ENCODE peak calls at places on chromosomes 7 and 10, in five cellular contexts. X is Jurkat, Clone E6-1; F is AG04450; O is NCI-H1092; S is progenitor cell of endocrine pancreas. U is an unnamed sample.

GRCh38 chr7:124029789-124030188 is 3.1 kb downstream of the TMEM229A start:
- DNase-seq in O (no peak), S (no peak), F (no peak), X (no peak), U (no peak)

GRCh38 chr10:97828721-97829120 is 20.9 kb upstream of the GOLGA7B start:
- DNase-seq in S (no peak), F (no peak), O (no peak), X (no peak), U (no peak)

GRCh38 chr10:484441-484924 is 205.0 kb downstream of the DIP2C start:
- DNase-seq in X (no peak), O (no peak), S (no peak), F (no peak), U (no peak)

GRCh38 chr10:125083576-125083920 is 76.8 kb downstream of the CTBP2 start:
- DNase-seq in S (no peak), X (no peak), F (peak; percentile 48), O (no peak), U (no peak)

GRCh38 chr7:122885583-122886356 is 490 bp downstream of the CADPS2 start:
- DNase-seq in X (no peak), S (peak; percentile 30), F (no peak), O (peak; percentile 58), U (no peak)

GRCh38 chr7:24025094-24025493 is 258.9 kb upstream of the NPY start:
- DNase-seq in X (no peak), F (peak; percentile 29), S (no peak), O (no peak), U (no peak)

GRCh38 chr7:29167721-29168120 is 21.4 kb upstream of the CPVL start:
- DNase-seq in F (no peak), O (no peak), S (no peak), X (no peak), U (no peak)

GRCh38 chr10:23343591-23344225 is 889 bp downstream of the C10orf67 start:
- DNase-seq in X (no peak), F (no peak), S (peak; percentile 49), O (peak; percentile 21), U (no peak)

GRCh38 chr10:123135415-123136141 is at the start of gene HMX3:
- DNase-seq in S (no peak), O (peak; percentile 69), F (no peak), X (peak; percentile 49), U (no peak)

GRCh38 chr7:2069472-2069860 is 163.3 kb downstream of the MAD1L1 start:
- DNase-seq in O (no peak), F (no peak), X (no peak), S (no peak), U (no peak)

GRCh38 chr7:116403265-116403664 is 96.3 kb upstream of the CAV2 start:
- DNase-seq in S (no peak), F (no peak), O (no peak), X (no peak), U (no peak)

GRCh38 chr7:80681272-80681885 is 42.9 kb downstream of the CD36 start:
- DNase-seq in X (no peak), O (peak; percentile 0), S (no peak), F (no peak), U (peak; percentile 14)

GRCh38 chr7:23802720-23803397 is 92.8 kb downstream of the STK31 start:
- DNase-seq in F (no peak), S (no peak), X (no peak), O (no peak), U (no peak)

GRCh38 chr7:128112781-128113221 is 81.6 kb upstream of the LRRC4 start:
- DNase-seq in X (peak; percentile 69), O (no peak), S (no peak), F (no peak), U (no peak)

GRCh38 chr10:37856881-37857286 is 526 bp downstream of the ZNF248 start:
- DNase-seq in F (no peak), X (no peak), O (peak; percentile 3), S (no peak), U (no peak)

GRCh38 chr7:139777304-139777890 is 401 bp downstream of the HIPK2 start:
- DNase-seq in F (no peak), S (peak; percentile 30), O (peak; percentile 33), X (no peak), U (no peak)

GRCh38 chr7:6576024-6576866 is 1.0 kb upstream of the ZDHHC4 start:
- DNase-seq in F (no peak), S (no peak), O (no peak), X (no peak), U (no peak)

GRCh38 chr10:88499569-88500470 is 83.3 kb downstream of the RNLS start:
- DNase-seq in S (no peak), F (no peak), X (no peak), O (no peak), U (no peak)

GRCh38 chr10:104247513-104248146 is 7.1 kb upstream of the GSTO1 start:
- DNase-seq in X (no peak), O (no peak), S (no peak), F (no peak), U (no peak)

GRCh38 chr10:60942604-60943269 is 1.2 kb downstream of the RHOBTB1 start:
- DNase-seq in F (no peak), O (no peak), S (no peak), X (peak; percentile 29), U (no peak)

GRCh38 chr10:63504145-63504881 is 16.9 kb upstream of the REEP3 start:
- DNase-seq in S (no peak), O (no peak), X (no peak), F (no peak), U (no peak)

GRCh38 chr7:24851791-24852190 is 94.5 kb upstream of the GSDME start:
- DNase-seq in X (peak; percentile 15), F (peak; percentile 16), O (no peak), S (no peak), U (no peak)

GRCh38 chr7:148747274-148747673 is 48.6 kb downstream of the CUL1 start:
- DNase-seq in O (no peak), S (peak; percentile 38), F (no peak), X (peak; percentile 37), U (no peak)

GRCh38 chr10:49744924-49745605 is 17.1 kb downstream of the OGDHL start:
- DNase-seq in S (no peak), F (no peak), X (no peak), O (no peak), U (no peak)